ENCODE peak calls at places on chromosomes 5 and 9, in five cellular contexts. P is hepatocyte, H is PC-3, Y is neural progenitor cell, D is GM23338. Z is an unnamed sample.

GRCh38 chr5:31824886-31825774 is 186.2 kb downstream of the PDZD2 start:
- DNase-seq in Y (peak; percentile 76), P (peak; percentile 76), H (peak; percentile 90), D (peak; percentile 89), Z (peak; percentile 67)

GRCh38 chr5:96387616-96388015 is 45.4 kb downstream of the PCSK1 start:
- DNase-seq in P (no peak), H (no peak), Y (no peak), D (no peak), Z (no peak)

GRCh38 chr9:78713746-78714405 is 417.0 kb downstream of the PSAT1 start:
- DNase-seq in D (no peak), Y (no peak), P (no peak), H (no peak), Z (peak; percentile 15)

GRCh38 chr5:113099822-113100221 is 123.2 kb downstream of the DCP2 start:
- DNase-seq in D (no peak), Y (no peak), H (no peak), P (no peak), Z (no peak)

GRCh38 chr9:6667633-6668280 is 22.2 kb upstream of the GLDC start:
- DNase-seq in Y (peak; percentile 46), H (peak; percentile 26), D (peak; percentile 57), P (peak; percentile 56), Z (peak; percentile 49)

GRCh38 chr9:69815313-69815712 is 5.3 kb upstream of the CFAP95 start:
- DNase-seq in Y (no peak), D (no peak), P (no peak), H (no peak), Z (no peak)

GRCh38 chr9:6758418-6759113 is 793 bp downstream of the KDM4C start:
- DNase-seq in Y (peak; percentile 79), H (peak; percentile 8), D (peak; percentile 62), P (peak; percentile 75), Z (no peak)

GRCh38 chr5:54175-54730 is 37.7 kb upstream of the PLEKHG4B start:
- DNase-seq in P (no peak), H (no peak), Y (no peak), D (no peak), Z (no peak)

GRCh38 chr9:32551491-32552049 is 557 bp upstream of the SMIM27 start:
- DNase-seq in P (peak; percentile 56), Y (peak; percentile 65), H (peak; percentile 16), D (peak; percentile 36), Z (peak; percentile 43)

GRCh38 chr9:98778711-98779530 is 17.4 kb downstream of the ANKS6 start:
- DNase-seq in P (peak; percentile 71), D (no peak), Y (no peak), H (peak; percentile 41), Z (no peak)

GRCh38 chr9:21943464-21943863 is 50.7 kb downstream of the CDKN2A start:
- DNase-seq in D (no peak), P (no peak), H (no peak), Y (no peak), Z (no peak)

DNA sequence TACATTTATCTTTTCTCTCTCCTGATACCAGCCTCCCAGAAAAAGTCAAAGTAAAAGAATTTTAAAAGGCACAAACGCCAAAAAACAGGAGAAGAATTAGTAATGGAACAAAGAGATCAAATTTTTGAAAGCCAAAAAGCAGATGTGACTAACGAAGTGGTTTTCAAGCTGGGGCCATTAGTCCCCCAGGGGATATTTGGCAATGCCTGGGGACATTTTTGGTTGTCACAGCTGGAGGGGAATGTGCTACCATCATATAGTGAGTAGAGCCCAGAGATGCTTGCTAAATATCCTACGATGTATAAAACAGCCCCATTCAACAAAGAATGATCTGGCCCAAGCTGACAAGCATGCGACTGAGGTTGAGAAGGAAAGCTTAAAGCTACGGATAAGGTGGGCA is 269.2 kb downstream of the DENND1A start:
- DNase-seq in H (no peak), P (no peak), D (no peak), Y (no peak), Z (no peak)
- H3K4me3 ChIP-seq in H (no peak overlapping the region), P (no peak overlapping the region), D (no peak overlapping the region), Y (no peak overlapping the region), Z (no peak overlapping the region)

DNA sequence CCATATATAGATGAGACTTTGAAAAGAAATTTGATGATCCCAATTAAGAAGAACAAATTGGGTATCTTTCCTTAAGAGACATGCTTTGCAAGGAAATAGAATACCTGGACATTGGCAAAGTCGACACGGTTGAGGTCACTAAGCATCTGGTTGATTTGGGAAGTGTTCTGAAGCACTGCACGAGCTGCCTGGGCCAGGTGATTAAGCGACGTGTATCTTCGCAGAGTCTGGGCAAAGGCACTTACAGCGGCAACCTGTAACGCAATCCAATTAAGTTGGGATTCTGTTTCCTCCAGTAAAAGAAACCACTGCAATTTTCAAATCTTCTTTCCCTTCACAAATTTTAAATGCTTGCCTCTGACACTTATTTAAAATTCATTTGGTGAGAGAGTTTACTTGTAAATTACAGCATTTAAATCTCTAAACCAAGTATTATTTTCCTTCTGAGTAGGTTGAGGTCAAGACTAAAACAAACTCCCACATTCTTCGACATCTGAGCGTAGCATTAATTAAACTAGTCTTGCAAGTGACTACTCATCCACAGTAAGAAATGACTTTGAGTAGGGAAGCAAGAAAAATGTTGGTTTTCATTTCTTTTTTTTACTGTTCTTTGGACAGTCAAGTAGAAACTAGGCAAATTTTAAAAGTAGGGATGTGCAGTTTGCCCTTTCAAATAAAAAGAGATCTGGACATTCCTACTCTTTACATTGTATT is 262.8 kb downstream of the RFX3 start:
- DNase-seq in Y (no peak), H (no peak), D (peak; percentile 50), P (no peak), Z (no peak)
- TF ChIP-seq EZH2phosphoT487 in Y (no peak), H (no peak), D (no peak), P (no peak), Z (no peak)

GRCh38 chr5:38598296-38598993 is 42.0 kb upstream of the LIFR start:
- DNase-seq in Y (no peak), H (no peak), P (no peak), D (no peak), Z (no peak)
- H3K4me3 ChIP-seq in Y (no peak overlapping the region), H (no peak overlapping the region), P (no peak overlapping the region), D (no peak overlapping the region), Z (no peak overlapping the region)

GRCh38 chr9:97475079-97475478 is 26.4 kb upstream of the TMOD1 start:
- DNase-seq in H (peak; percentile 39), D (no peak), P (peak; percentile 12), Y (no peak), Z (no peak)
- TF ChIP-seq EZH2phosphoT487 in H (no peak), D (no peak), P (no peak), Y (no peak), Z (no peak)

Z was measured in MM.1S.